ENCODE peak calls at places on chromosomes 13 and 19, in seven cellular contexts. K is suprapubic skin, X is stomach, O is A549, U is SK-N-SH, S is transverse colon, M is tibial nerve. Y is an unnamed sample.

GRCh38 chr13:78176880-78177279 is 258.2 kb upstream of the EDNRB start:
- DNase-seq in X (no peak), M (no peak), O (no peak), S (no peak), U (no peak), K (no peak), Y (no peak)

GRCh38 chr13:41643502-41643901 is 186.2 kb downstream of the RGCC start:
- DNase-seq in O (no peak), U (no peak), M (no peak), X (no peak), S (no peak), K (no peak), Y (no peak)

GRCh38 chr13:75258159-75258782 is 223.7 kb downstream of the TBC1D4 start:
- DNase-seq in K (no peak), M (no peak), U (peak; percentile 36), S (no peak), X (no peak), O (peak; percentile 33), Y (no peak)

GRCh38 chr13:44972956-44973581 is 16.2 kb downstream of the NUFIP1 start:
- DNase-seq in M (no peak), X (no peak), O (peak; percentile 10), K (no peak), S (no peak), U (peak; percentile 34), Y (no peak)

GRCh38 chr13:34926513-34926912 is 15.6 kb upstream of the NBEA start:
- DNase-seq in M (no peak), K (no peak), U (no peak), S (no peak), X (no peak), O (peak; percentile 25), Y (no peak)

GRCh38 chr19:42254850-42255765 is at the start of gene ERF:
- DNase-seq in U (peak; percentile 96), K (peak; percentile 95), M (peak; percentile 95), S (peak; percentile 95), X (peak; percentile 96), O (peak; percentile 98), Y (peak; percentile 98)

GRCh38 chr13:52949744-52950143 is 78.9 kb upstream of the OLFM4 start:
- DNase-seq in M (no peak), X (no peak), K (no peak), O (no peak), S (no peak), U (no peak), Y (no peak)

GRCh38 chr13:24184265-24184841 is 23.8 kb downstream of the SPATA13 start:
- DNase-seq in S (no peak), U (no peak), K (no peak), X (no peak), O (no peak), M (no peak), Y (no peak)

GRCh38 chr19:56170261-56170660 is 5.5 kb upstream of the GALP start:
- DNase-seq in U (no peak), X (no peak), O (peak; percentile 73), S (no peak), K (no peak), M (no peak), Y (no peak)

GRCh38 chr13:30022256-30022655 is 171.8 kb upstream of the UBL3 start:
- DNase-seq in U (no peak), X (no peak), K (no peak), O (no peak), M (no peak), S (no peak), Y (no peak)

GRCh38 chr13:34931572-34931971 is 10.5 kb upstream of the NBEA start:
- DNase-seq in U (no peak), K (no peak), X (no peak), M (no peak), O (peak; percentile 38), S (no peak), Y (no peak)

GRCh38 chr13:29978211-29978610 is 127.8 kb upstream of the UBL3 start:
- DNase-seq in X (no peak), S (no peak), O (no peak), U (no peak), M (no peak), K (no peak), Y (no peak)

GRCh38 chr19:57473646-57474045 is 3.7 kb downstream of the ZNF772 start:
- DNase-seq in S (no peak), K (no peak), O (peak; percentile 41), M (no peak), U (no peak), X (no peak), Y (no peak)

GRCh38 chr19:57477191-57478008 is at the start of gene ZNF772:
- DNase-seq in M (peak; percentile 88), O (peak; percentile 96), U (peak; percentile 88), K (peak; percentile 92), X (peak; percentile 91), S (peak; percentile 86), Y (peak; percentile 87)
- TF ChIP-seq EP300 in M (no peak), O (no peak), U (no peak), K (no peak), X (no peak), S (no peak), Y (no peak)

GRCh38 chr19:38057954-38058690 is 151.1 kb downstream of the SIPA1L3 start:
- DNase-seq in O (peak; percentile 60), S (peak; percentile 64), U (peak; percentile 62), X (peak; percentile 86), M (no peak), K (no peak), Y (no peak)

GRCh38 chr19:38059897-38060296 is 152.9 kb downstream of the SIPA1L3 start:
- DNase-seq in O (no peak), U (no peak), M (no peak), S (no peak), K (no peak), X (no peak), Y (no peak)

GRCh38 chr19:38055040-38055439 is 148.0 kb downstream of the SIPA1L3 start:
- DNase-seq in X (no peak), M (no peak), O (no peak), K (no peak), U (no peak), S (no peak), Y (no peak)

GRCh38 chr19:38056646-38057045 is 149.6 kb downstream of the SIPA1L3 start:
- DNase-seq in O (no peak), U (no peak), K (no peak), S (no peak), M (no peak), X (no peak), Y (no peak)

GRCh38 chr19:38055655-38056521 is 148.9 kb downstream of the SIPA1L3 start:
- DNase-seq in M (no peak), U (no peak), S (no peak), X (no peak), O (no peak), K (no peak), Y (no peak)
- H3K27ac ChIP-seq in M (no peak overlapping the region), U (no peak overlapping the region), S (no peak overlapping the region), X (no peak overlapping the region), O (no peak overlapping the region), K (no peak overlapping the region), Y (no peak overlapping the region)

GRCh38 chr19:6737284-6737872 is at the start of gene GPR108:
- DNase-seq in O (peak; percentile 99), K (peak; percentile 100), X (peak; percentile 99), U (peak; percentile 96), S (peak; percentile 100), M (peak; percentile 75), Y (peak; percentile 100)
- TF ChIP-seq CTCF in O (no peak), K (no peak), X (no peak), U (no peak), S (no peak), M (no peak), Y (peak; percentile 13)

DNA sequence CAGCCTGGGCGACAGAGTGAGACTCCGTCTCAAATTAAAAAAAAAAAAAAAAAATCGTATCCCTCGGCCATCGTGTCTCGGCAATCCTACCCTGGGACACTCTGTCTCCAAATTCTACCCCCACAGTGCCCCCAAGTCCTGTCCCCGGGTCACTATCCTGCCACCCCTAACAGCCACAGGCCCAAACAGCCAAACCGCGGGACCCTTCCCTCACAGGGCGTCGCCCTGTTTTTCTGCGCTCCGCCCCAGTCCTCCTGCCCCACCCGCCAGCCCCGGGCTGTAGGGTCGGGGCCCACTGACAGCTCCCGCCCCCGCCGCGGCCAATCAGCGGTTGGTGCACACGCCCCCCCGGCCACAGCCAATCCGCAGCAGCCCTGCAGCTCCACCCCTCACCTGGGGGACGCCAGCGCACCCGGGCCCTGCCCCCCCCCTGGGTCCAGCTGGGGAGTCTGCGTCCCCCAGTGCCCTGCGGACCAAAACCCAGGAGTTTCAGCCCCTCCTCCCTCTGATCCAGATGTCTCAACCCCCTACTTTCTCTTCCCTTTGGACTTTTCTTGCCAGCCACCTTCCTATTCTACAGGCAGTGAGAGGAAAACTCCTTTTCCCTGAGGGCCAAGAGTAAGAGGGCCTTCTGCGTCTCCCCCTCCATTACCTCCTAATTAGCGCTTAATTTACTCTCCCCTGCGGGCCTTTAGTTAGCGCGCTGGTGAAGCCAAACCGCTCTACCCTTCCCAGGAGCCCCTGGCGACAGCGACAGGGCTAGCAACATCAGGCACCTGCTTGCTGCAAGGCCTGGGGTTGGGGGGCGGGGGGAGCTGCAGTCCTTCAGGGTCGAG is 1.5 kb upstream of the BCAT2 start:
- DNase-seq in S (peak; percentile 93), U (peak; percentile 97), K (peak; percentile 93), M (peak; percentile 85), O (peak; percentile 53), X (peak; percentile 93), Y (peak; percentile 98)
- TF ChIP-seq EP300 in S (peak; percentile 24), U (no peak), K (peak; percentile 67), M (peak; percentile 89), O (no peak), X (peak; percentile 83), Y (peak; percentile 95)

GRCh38 chr13:33278923-33279322 is 6.6 kb downstream of the STARD13 start:
- DNase-seq in O (no peak), S (no peak), U (no peak), X (no peak), K (no peak), M (no peak), Y (no peak)
- H3K27ac ChIP-seq in O (peak overlapping the region; percentile 71), S (peak overlapping the region; percentile 85), U (no peak overlapping the region), X (peak overlapping the region; percentile 36), K (peak overlapping the region; percentile 71), M (peak overlapping the region; percentile 32), Y (no peak overlapping the region)

GRCh38 chr13:100443278-100443997 is 145.2 kb downstream of the GGACT start:
- DNase-seq in X (no peak), K (no peak), U (peak; percentile 10), O (no peak), S (no peak), M (no peak), Y (no peak)

GRCh38 chr13:100440756-100441421 is 147.7 kb downstream of the GGACT start:
- DNase-seq in K (no peak), M (no peak), U (no peak), O (no peak), S (no peak), X (no peak), Y (no peak)

GRCh38 chr13:100439247-100439955 is 149.2 kb downstream of the GGACT start:
- DNase-seq in M (no peak), S (no peak), K (no peak), X (no peak), U (no peak), O (peak; percentile 24), Y (no peak)

GRCh38 chr13:100443998-100444328 is 144.6 kb downstream of the GGACT start:
- DNase-seq in S (no peak), O (no peak), K (no peak), U (no peak), M (no peak), X (no peak), Y (no peak)

GRCh38 chr13:100442095-100442832 is 146.3 kb downstream of the GGACT start:
- DNase-seq in O (no peak), U (no peak), S (no peak), M (no peak), X (no peak), K (no peak), Y (no peak)
- TF ChIP-seq CTCF in O (no peak), U (no peak), S (peak; percentile 24), M (no peak), X (no peak), K (no peak), Y (no peak)

Y was measured in ovary.